ENCODE peak calls at places on chromosomes 2 and 18, in five cellular contexts. One of them, this sample, is unnamed. For H3K4me1, the result is how much of the 10 kb centered on the place peaks cover.

GRCh38 chr2:190318931-190319556 is 582 bp downstream of the HIBCH start:
- DNase-seq in tibial artery: no peak
- DNase-seq in vagina: no peak
- DNase-seq in upper lobe of right lung: no peak
- DNase-seq in K562: peak
- DNase-seq in this sample: no peak

GRCh38 chr18:57333941-57334340 is 18.4 kb upstream of the ST8SIA3 start:
- DNase-seq in tibial artery: no peak
- DNase-seq in vagina: no peak
- DNase-seq in upper lobe of right lung: no peak
- DNase-seq in K562: no peak
- DNase-seq in this sample: no peak

GRCh38 chr2:219578811-219579210 is 6.7 kb downstream of the INHA start:
- DNase-seq in tibial artery: no peak
- DNase-seq in vagina: no peak
- DNase-seq in upper lobe of right lung: no peak
- DNase-seq in K562: no peak
- DNase-seq in this sample: no peak

GRCh38 chr2:52956766-52957165 is 810.8 kb upstream of the CHAC2 start:
- DNase-seq in tibial artery: no peak
- DNase-seq in vagina: no peak
- DNase-seq in upper lobe of right lung: no peak
- DNase-seq in K562: no peak
- DNase-seq in this sample: no peak

GRCh38 chr2:177984739-177985138 is 87.8 kb downstream of the PDE11A start:
- DNase-seq in tibial artery: no peak
- DNase-seq in vagina: no peak
- DNase-seq in upper lobe of right lung: no peak
- DNase-seq in K562: no peak
- DNase-seq in this sample: no peak

GRCh38 chr2:216109962-216110614 is 940 bp downstream of the XRCC5 start:
- DNase-seq in tibial artery: no peak
- DNase-seq in vagina: no peak
- DNase-seq in upper lobe of right lung: no peak
- DNase-seq in K562: no peak
- DNase-seq in this sample: no peak

GRCh38 chr2:233528182-233528581 is 38.4 kb downstream of the USP40 start:
- DNase-seq in tibial artery: no peak
- DNase-seq in vagina: no peak
- DNase-seq in upper lobe of right lung: no peak
- DNase-seq in K562: no peak
- DNase-seq in this sample: no peak

GRCh38 chr2:120601566-120601965 is 134.1 kb upstream of the GLI2 start:
- DNase-seq in tibial artery: no peak
- DNase-seq in vagina: no peak
- DNase-seq in upper lobe of right lung: peak
- DNase-seq in K562: no peak
- DNase-seq in this sample: peak

GRCh38 chr2:47688561-47688960 is 94.4 kb upstream of the MSH6 start:
- DNase-seq in tibial artery: no peak
- DNase-seq in vagina: no peak
- DNase-seq in upper lobe of right lung: no peak
- DNase-seq in K562: no peak
- DNase-seq in this sample: no peak

GRCh38 chr2:191051825-191052778 is 38.1 kb upstream of the STAT1 start:
- DNase-seq in tibial artery: no peak
- DNase-seq in vagina: no peak
- DNase-seq in upper lobe of right lung: no peak
- DNase-seq in K562: peak
- DNase-seq in this sample: no peak

GRCh38 chr2:95063401-95063958 is 38.0 kb downstream of the MAL start:
- DNase-seq in tibial artery: no peak
- DNase-seq in vagina: peak
- DNase-seq in upper lobe of right lung: no peak
- DNase-seq in K562: no peak
- DNase-seq in this sample: no peak

GRCh38 chr2:88521445-88522070 is 69.1 kb upstream of the FOXI3 start:
- DNase-seq in tibial artery: no peak
- DNase-seq in vagina: no peak
- DNase-seq in upper lobe of right lung: no peak
- DNase-seq in K562: no peak
- DNase-seq in this sample: no peak

GRCh38 chr18:48079885-48080284 is 149.4 kb upstream of the SMAD2 start:
- DNase-seq in tibial artery: no peak
- DNase-seq in vagina: no peak
- DNase-seq in upper lobe of right lung: no peak
- DNase-seq in K562: no peak
- DNase-seq in this sample: no peak

GRCh38 chr2:70981866-70982810 is 3.7 kb downstream of the ANKRD53 start:
- DNase-seq in tibial artery: peak
- DNase-seq in vagina: no peak
- DNase-seq in upper lobe of right lung: peak
- DNase-seq in K562: no peak
- DNase-seq in this sample: no peak

GRCh38 chr2:128541448-128541847 is 222.8 kb upstream of the HS6ST1 start:
- DNase-seq in tibial artery: no peak
- DNase-seq in vagina: no peak
- DNase-seq in upper lobe of right lung: no peak
- DNase-seq in K562: no peak
- DNase-seq in this sample: no peak

GRCh38 chr2:109348190-109348589 is 219.2 kb downstream of the SH3RF3 start:
- DNase-seq in tibial artery: no peak
- DNase-seq in vagina: no peak
- DNase-seq in upper lobe of right lung: no peak
- DNase-seq in K562: no peak
- DNase-seq in this sample: no peak

GRCh38 chr18:47898696-47899095 is 31.8 kb downstream of the SMAD2 start:
- DNase-seq in tibial artery: no peak
- DNase-seq in vagina: no peak
- DNase-seq in upper lobe of right lung: no peak
- DNase-seq in K562: no peak
- DNase-seq in this sample: no peak

GRCh38 chr18:49966090-49966489 is 152.8 kb upstream of the ACAA2 start:
- DNase-seq in tibial artery: no peak
- DNase-seq in vagina: no peak
- DNase-seq in upper lobe of right lung: no peak
- DNase-seq in K562: no peak
- DNase-seq in this sample: no peak

GRCh38 chr18:24003903-24004640 is 10.5 kb upstream of the TTC39C start:
- DNase-seq in tibial artery: no peak
- DNase-seq in vagina: no peak
- DNase-seq in upper lobe of right lung: no peak
- DNase-seq in K562: no peak
- DNase-seq in this sample: no peak

GRCh38 chr18:63297678-63298392 is 21.7 kb downstream of the BCL2 start:
- DNase-seq in tibial artery: no peak
- DNase-seq in vagina: no peak
- DNase-seq in upper lobe of right lung: no peak
- DNase-seq in K562: no peak
- DNase-seq in this sample: no peak

GRCh38 chr2:122643725-122644329 is 888.4 kb downstream of the TSN start:
- DNase-seq in tibial artery: no peak
- DNase-seq in vagina: no peak
- DNase-seq in upper lobe of right lung: no peak
- DNase-seq in K562: no peak
- DNase-seq in this sample: no peak

GRCh38 chr2:201931475-201931874 is 102.2 kb upstream of the FZD7 start:
- DNase-seq in tibial artery: no peak
- DNase-seq in vagina: no peak
- DNase-seq in upper lobe of right lung: no peak
- DNase-seq in K562: no peak
- DNase-seq in this sample: no peak

GRCh38 chr2:9808334-9809063 is 34.8 kb upstream of the TAF1B start:
- DNase-seq in tibial artery: no peak
- DNase-seq in vagina: no peak
- DNase-seq in upper lobe of right lung: no peak
- DNase-seq in K562: no peak
- DNase-seq in this sample: no peak

GRCh38 chr2:73013941-73014340 is 57.6 kb downstream of the SFXN5 start:
- DNase-seq in tibial artery: no peak
- DNase-seq in vagina: no peak
- DNase-seq in upper lobe of right lung: no peak
- DNase-seq in K562: no peak
- DNase-seq in this sample: no peak

DNA sequence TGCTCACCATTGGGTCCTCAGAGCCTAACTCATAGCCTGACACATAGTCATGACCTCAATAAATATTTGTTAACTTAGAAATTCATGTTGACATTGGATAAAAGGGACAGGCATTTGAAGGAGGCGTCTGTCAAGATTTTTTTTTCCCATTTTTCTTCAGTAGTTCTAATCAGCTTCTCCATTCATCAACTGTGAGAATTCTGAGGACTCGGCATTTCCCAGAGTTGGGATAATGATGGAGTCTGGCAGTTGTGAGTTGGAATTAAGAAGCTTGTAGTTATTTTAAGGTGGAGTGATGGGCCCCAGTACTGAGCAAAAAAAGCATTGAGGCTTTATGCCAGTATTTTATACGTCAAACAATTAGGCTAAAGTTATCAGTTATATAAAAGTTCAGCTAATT is 4.6 kb downstream of the SPATS2L start:
- DNase-seq in tibial artery: no peak
- DNase-seq in vagina: no peak
- DNase-seq in upper lobe of right lung: no peak
- DNase-seq in K562: no peak
- DNase-seq in this sample: no peak
- H3K4me1 ChIP-seq in tibial artery: under half
- H3K4me1 ChIP-seq in vagina: half or more
- H3K4me1 ChIP-seq in upper lobe of right lung: under half
- H3K4me1 ChIP-seq in K562: under half
- H3K4me1 ChIP-seq in this sample: half or more

GRCh38 chr2:240820607-240821428 is 799 bp upstream of the KIF1A start:
- DNase-seq in tibial artery: no peak
- DNase-seq in vagina: no peak
- DNase-seq in upper lobe of right lung: no peak
- DNase-seq in K562: no peak
- DNase-seq in this sample: peak
- TF ChIP-seq CTCF in tibial artery: no peak
- TF ChIP-seq CTCF in vagina: no peak
- TF ChIP-seq CTCF in upper lobe of right lung: no peak
- TF ChIP-seq CTCF in K562: no peak
- TF ChIP-seq CTCF in this sample: no peak

DNA sequence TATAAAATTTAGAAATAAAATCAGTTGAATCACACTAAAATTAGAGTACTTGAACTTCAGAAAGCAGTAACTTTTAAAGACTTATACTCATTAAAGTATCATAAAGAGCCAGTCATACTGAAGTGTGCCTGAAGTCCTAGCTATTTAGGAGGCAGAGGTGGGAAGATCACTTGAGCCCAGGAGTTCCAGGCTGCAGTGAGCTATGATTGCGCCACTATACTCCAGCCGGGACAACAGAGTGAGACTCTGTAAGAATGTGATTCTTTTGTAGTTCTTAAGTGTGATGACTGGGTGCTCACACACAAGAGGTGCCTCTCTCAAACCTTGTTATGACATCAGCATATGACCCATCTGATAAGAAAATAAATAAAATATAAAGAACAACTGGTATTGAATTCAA is 14.6 kb downstream of the TLK1 start:
- DNase-seq in tibial artery: no peak
- DNase-seq in vagina: no peak
- DNase-seq in upper lobe of right lung: no peak
- DNase-seq in K562: no peak
- DNase-seq in this sample: no peak
- H3K4me1 ChIP-seq in tibial artery: under half
- H3K4me1 ChIP-seq in vagina: half or more
- H3K4me1 ChIP-seq in upper lobe of right lung: under half
- H3K4me1 ChIP-seq in K562: under half
- H3K4me1 ChIP-seq in this sample: under half

GRCh38 chr2:199471443-199472057 is 13.8 kb upstream of the SATB2 start:
- DNase-seq in tibial artery: no peak
- DNase-seq in vagina: no peak
- DNase-seq in upper lobe of right lung: peak
- DNase-seq in K562: peak
- DNase-seq in this sample: peak
- TF ChIP-seq CTCF in tibial artery: peak
- TF ChIP-seq CTCF in vagina: no peak
- TF ChIP-seq CTCF in upper lobe of right lung: peak
- TF ChIP-seq CTCF in K562: peak
- TF ChIP-seq CTCF in this sample: peak

GRCh38 chr2:237663517-237663916 is 36.1 kb downstream of the LRRFIP1 start:
- DNase-seq in tibial artery: no peak
- DNase-seq in vagina: no peak
- DNase-seq in upper lobe of right lung: no peak
- DNase-seq in K562: no peak
- DNase-seq in this sample: no peak

GRCh38 chr2:237664151-237664550 is 36.8 kb downstream of the LRRFIP1 start:
- DNase-seq in tibial artery: no peak
- DNase-seq in vagina: no peak
- DNase-seq in upper lobe of right lung: peak
- DNase-seq in K562: no peak
- DNase-seq in this sample: peak

GRCh38 chr2:237660381-237660900 is 33.1 kb downstream of the LRRFIP1 start:
- DNase-seq in tibial artery: no peak
- DNase-seq in vagina: no peak
- DNase-seq in upper lobe of right lung: peak
- DNase-seq in K562: no peak
- DNase-seq in this sample: no peak

GRCh38 chr2:237661799-237662328 is 34.5 kb downstream of the LRRFIP1 start:
- DNase-seq in tibial artery: no peak
- DNase-seq in vagina: no peak
- DNase-seq in upper lobe of right lung: peak
- DNase-seq in K562: no peak
- DNase-seq in this sample: no peak

DNA sequence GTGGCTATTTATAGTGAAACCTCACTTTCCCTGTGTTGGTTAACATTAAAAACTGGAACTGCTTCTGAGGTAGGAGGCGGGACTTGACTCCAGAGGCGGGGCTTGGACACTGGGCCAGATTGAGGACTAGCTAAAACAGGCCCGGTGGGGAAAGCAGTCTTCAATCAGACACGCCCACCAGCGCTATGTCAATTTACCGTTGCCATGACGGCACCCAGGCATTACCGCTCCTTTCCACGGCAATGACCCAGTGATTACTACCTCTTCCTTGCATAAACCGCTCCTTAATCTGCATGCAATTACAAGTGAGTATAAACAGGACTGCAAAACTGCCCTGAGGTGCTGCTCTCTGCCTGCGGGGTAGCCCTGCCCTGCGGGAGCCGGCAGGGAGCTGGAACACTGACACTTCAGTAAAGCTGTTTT is 35.3 kb downstream of the LRRFIP1 start:
- DNase-seq in tibial artery: peak
- DNase-seq in vagina: no peak
- DNase-seq in upper lobe of right lung: peak
- DNase-seq in K562: peak
- DNase-seq in this sample: peak
- H3K4me1 ChIP-seq in tibial artery: under half
- H3K4me1 ChIP-seq in vagina: under half
- H3K4me1 ChIP-seq in upper lobe of right lung: under half
- H3K4me1 ChIP-seq in K562: under half
- H3K4me1 ChIP-seq in this sample: under half

This sample was measured in left ventricle myocardium inferior.